ENCODE peak calls at places on chromosomes 11 and 22, in six cellular contexts. B is omental fat pad; M is NCI-H460; E is NCI-H69; V is activated CD4-positive, alpha-beta T cell treated with anti-CD3 and anti-CD28 coated beads, Interleukin-2, amount 50 U/mL, for 1 hour; R is MCF 10A. S is an unnamed sample.

GRCh38 chr11:100340416-100341323 is 346.4 kb upstream of the ARHGAP42 start:
- DNase-seq in B (no peak), M (no peak), E (no peak), V (no peak), R (no peak), S (no peak)

GRCh38 chr11:84437129-84438123 is 1151.3 kb upstream of the CCDC90B start:
- DNase-seq in B (no peak), M (no peak), E (peak), V (no peak), R (peak), S (no peak)

GRCh38 chr11:32213223-32213622 is 122.3 kb downstream of the RCN1 start:
- DNase-seq in B (no peak), M (no peak), E (no peak), V (no peak), R (peak), S (no peak)

GRCh38 chr11:64224151-64224890 is 1.7 kb downstream of the TRPT1 start:
- DNase-seq in B (no peak), M (no peak), E (no peak), V (no peak), R (peak), S (no peak)

GRCh38 chr11:20158597-20159257 is 1.5 kb downstream of the DBX1 start:
- DNase-seq in B (no peak), M (peak), E (peak), V (no peak), R (peak), S (no peak)

GRCh38 chr11:77113382-77114088 is 10.9 kb downstream of the OMP start:
- DNase-seq in B (no peak), M (no peak), E (peak), V (no peak), R (peak), S (no peak)

GRCh38 chr11:72543849-72544535 is 109.7 kb upstream of the CLPB start:
- DNase-seq in B (no peak), M (no peak), E (no peak), V (no peak), R (no peak), S (no peak)

GRCh38 chr22:27881404-27881803 is 37.7 kb downstream of the PITPNB start:
- DNase-seq in B (no peak), M (no peak), E (no peak), V (no peak), R (no peak), S (no peak)

GRCh38 chr11:23973244-23973643 is 523.6 kb upstream of the LUZP2 start:
- DNase-seq in B (no peak), M (no peak), E (no peak), V (no peak), R (no peak), S (no peak)